ENCODE peak calls at places on chromosomes 3 and 15, in six cellular contexts. One of them, this sample, is unnamed.

GRCh38 chr3:44734646-44735168 is 5.3 kb downstream of the ZNF501 start:
- DNase-seq in cardiac muscle cell: no peak
- DNase-seq in neuronal stem cell: no peak
- DNase-seq in choroid plexus epithelial cell: no peak
- DNase-seq in NCI-H510A treated with DMSO at 0.1 percent for 48 hours: no peak
- DNase-seq in stimulated activated CD8-positive, alpha-beta memory T cell treated with anti-CD3 and anti-CD28 coated beads, Interleukin-7, amount 100 ng/mL, for 4 hours: no peak
- DNase-seq in this sample: no peak

GRCh38 chr15:41241251-41241964 is 10.3 kb downstream of the CHP1 start:
- DNase-seq in cardiac muscle cell: peak; percentile 24
- DNase-seq in choroid plexus epithelial cell: peak; percentile 13
- DNase-seq in stimulated activated CD8-positive, alpha-beta memory T cell treated with anti-CD3 and anti-CD28 coated beads, Interleukin-7, amount 100 ng/mL, for 4 hours: no peak
- DNase-seq in NCI-H510A treated with DMSO at 0.1 percent for 48 hours: peak; percentile 67
- DNase-seq in neuronal stem cell: no peak
- DNase-seq in this sample: no peak

GRCh38 chr3:57961828-57962447 is 46.3 kb upstream of the FLNB start:
- DNase-seq in stimulated activated CD8-positive, alpha-beta memory T cell treated with anti-CD3 and anti-CD28 coated beads, Interleukin-7, amount 100 ng/mL, for 4 hours: no peak
- DNase-seq in cardiac muscle cell: peak; percentile 74
- DNase-seq in neuronal stem cell: no peak
- DNase-seq in choroid plexus epithelial cell: peak; percentile 71
- DNase-seq in NCI-H510A treated with DMSO at 0.1 percent for 48 hours: no peak
- DNase-seq in this sample: no peak

GRCh38 chr3:46213201-46213600 is 5.1 kb upstream of the CCR1 start:
- DNase-seq in NCI-H510A treated with DMSO at 0.1 percent for 48 hours: no peak
- DNase-seq in stimulated activated CD8-positive, alpha-beta memory T cell treated with anti-CD3 and anti-CD28 coated beads, Interleukin-7, amount 100 ng/mL, for 4 hours: no peak
- DNase-seq in cardiac muscle cell: no peak
- DNase-seq in choroid plexus epithelial cell: no peak
- DNase-seq in neuronal stem cell: no peak
- DNase-seq in this sample: peak; percentile 11

GRCh38 chr3:27544372-27544865 is 60.2 kb upstream of the SLC4A7 start:
- DNase-seq in neuronal stem cell: no peak
- DNase-seq in choroid plexus epithelial cell: peak; percentile 69
- DNase-seq in cardiac muscle cell: peak; percentile 79
- DNase-seq in NCI-H510A treated with DMSO at 0.1 percent for 48 hours: no peak
- DNase-seq in stimulated activated CD8-positive, alpha-beta memory T cell treated with anti-CD3 and anti-CD28 coated beads, Interleukin-7, amount 100 ng/mL, for 4 hours: no peak
- DNase-seq in this sample: no peak

GRCh38 chr15:57510647-57511046 is 81.1 kb upstream of the MYZAP start:
- DNase-seq in cardiac muscle cell: peak; percentile 97
- DNase-seq in NCI-H510A treated with DMSO at 0.1 percent for 48 hours: peak; percentile 86
- DNase-seq in neuronal stem cell: no peak
- DNase-seq in stimulated activated CD8-positive, alpha-beta memory T cell treated with anti-CD3 and anti-CD28 coated beads, Interleukin-7, amount 100 ng/mL, for 4 hours: no peak
- DNase-seq in choroid plexus epithelial cell: peak; percentile 91
- DNase-seq in this sample: no peak

GRCh38 chr3:135784557-135784956 is 181.0 kb upstream of the PPP2R3A start:
- DNase-seq in stimulated activated CD8-positive, alpha-beta memory T cell treated with anti-CD3 and anti-CD28 coated beads, Interleukin-7, amount 100 ng/mL, for 4 hours: no peak
- DNase-seq in NCI-H510A treated with DMSO at 0.1 percent for 48 hours: no peak
- DNase-seq in neuronal stem cell: no peak
- DNase-seq in choroid plexus epithelial cell: no peak
- DNase-seq in cardiac muscle cell: no peak
- DNase-seq in this sample: peak; percentile 55

GRCh38 chr3:188465311-188465710 is 311.4 kb downstream of the LPP start:
- DNase-seq in stimulated activated CD8-positive, alpha-beta memory T cell treated with anti-CD3 and anti-CD28 coated beads, Interleukin-7, amount 100 ng/mL, for 4 hours: no peak
- DNase-seq in neuronal stem cell: peak; percentile 6
- DNase-seq in cardiac muscle cell: no peak
- DNase-seq in NCI-H510A treated with DMSO at 0.1 percent for 48 hours: no peak
- DNase-seq in choroid plexus epithelial cell: peak; percentile 58
- DNase-seq in this sample: no peak

GRCh38 chr3:126541628-126542339 is 16.9 kb downstream of the C3orf22 start:
- DNase-seq in stimulated activated CD8-positive, alpha-beta memory T cell treated with anti-CD3 and anti-CD28 coated beads, Interleukin-7, amount 100 ng/mL, for 4 hours: no peak
- DNase-seq in cardiac muscle cell: peak; percentile 16
- DNase-seq in NCI-H510A treated with DMSO at 0.1 percent for 48 hours: no peak
- DNase-seq in choroid plexus epithelial cell: no peak
- DNase-seq in neuronal stem cell: no peak
- DNase-seq in this sample: no peak

GRCh38 chr3:45909542-45909941 is 23.2 kb downstream of the CCR9 start:
- DNase-seq in cardiac muscle cell: no peak
- DNase-seq in choroid plexus epithelial cell: no peak
- DNase-seq in NCI-H510A treated with DMSO at 0.1 percent for 48 hours: no peak
- DNase-seq in neuronal stem cell: no peak
- DNase-seq in stimulated activated CD8-positive, alpha-beta memory T cell treated with anti-CD3 and anti-CD28 coated beads, Interleukin-7, amount 100 ng/mL, for 4 hours: no peak
- DNase-seq in this sample: no peak

GRCh38 chr3:188166471-188166870 is 12.5 kb downstream of the LPP start:
- DNase-seq in choroid plexus epithelial cell: no peak
- DNase-seq in neuronal stem cell: no peak
- DNase-seq in cardiac muscle cell: no peak
- DNase-seq in stimulated activated CD8-positive, alpha-beta memory T cell treated with anti-CD3 and anti-CD28 coated beads, Interleukin-7, amount 100 ng/mL, for 4 hours: no peak
- DNase-seq in NCI-H510A treated with DMSO at 0.1 percent for 48 hours: no peak
- DNase-seq in this sample: no peak

GRCh38 chr3:176562381-176562780 is 634.9 kb downstream of the TBL1XR1 start:
- DNase-seq in choroid plexus epithelial cell: no peak
- DNase-seq in neuronal stem cell: no peak
- DNase-seq in cardiac muscle cell: no peak
- DNase-seq in stimulated activated CD8-positive, alpha-beta memory T cell treated with anti-CD3 and anti-CD28 coated beads, Interleukin-7, amount 100 ng/mL, for 4 hours: no peak
- DNase-seq in NCI-H510A treated with DMSO at 0.1 percent for 48 hours: no peak
- DNase-seq in this sample: no peak

GRCh38 chr15:79989682-79990081 is 18.7 kb upstream of the BCL2A1 start:
- DNase-seq in cardiac muscle cell: peak; percentile 53
- DNase-seq in NCI-H510A treated with DMSO at 0.1 percent for 48 hours: no peak
- DNase-seq in stimulated activated CD8-positive, alpha-beta memory T cell treated with anti-CD3 and anti-CD28 coated beads, Interleukin-7, amount 100 ng/mL, for 4 hours: no peak
- DNase-seq in neuronal stem cell: no peak
- DNase-seq in choroid plexus epithelial cell: peak; percentile 74
- DNase-seq in this sample: no peak

GRCh38 chr15:64568765-64569164 is 108.4 kb downstream of the ZNF609 start:
- DNase-seq in cardiac muscle cell: no peak
- DNase-seq in neuronal stem cell: no peak
- DNase-seq in choroid plexus epithelial cell: no peak
- DNase-seq in stimulated activated CD8-positive, alpha-beta memory T cell treated with anti-CD3 and anti-CD28 coated beads, Interleukin-7, amount 100 ng/mL, for 4 hours: no peak
- DNase-seq in NCI-H510A treated with DMSO at 0.1 percent for 48 hours: no peak
- DNase-seq in this sample: no peak

GRCh38 chr3:98972155-98972554 is 70.7 kb upstream of the DCBLD2 start:
- DNase-seq in neuronal stem cell: no peak
- DNase-seq in NCI-H510A treated with DMSO at 0.1 percent for 48 hours: no peak
- DNase-seq in choroid plexus epithelial cell: peak; percentile 95
- DNase-seq in cardiac muscle cell: peak; percentile 91
- DNase-seq in stimulated activated CD8-positive, alpha-beta memory T cell treated with anti-CD3 and anti-CD28 coated beads, Interleukin-7, amount 100 ng/mL, for 4 hours: no peak
- DNase-seq in this sample: no peak

GRCh38 chr3:82824491-82824890 is 1063.0 kb upstream of the GBE1 start:
- DNase-seq in cardiac muscle cell: no peak
- DNase-seq in choroid plexus epithelial cell: peak; percentile 63
- DNase-seq in stimulated activated CD8-positive, alpha-beta memory T cell treated with anti-CD3 and anti-CD28 coated beads, Interleukin-7, amount 100 ng/mL, for 4 hours: no peak
- DNase-seq in neuronal stem cell: no peak
- DNase-seq in NCI-H510A treated with DMSO at 0.1 percent for 48 hours: no peak
- DNase-seq in this sample: no peak

GRCh38 chr3:35120026-35120425 is 519.3 kb upstream of the ARPP21 start:
- DNase-seq in stimulated activated CD8-positive, alpha-beta memory T cell treated with anti-CD3 and anti-CD28 coated beads, Interleukin-7, amount 100 ng/mL, for 4 hours: no peak
- DNase-seq in choroid plexus epithelial cell: peak; percentile 49
- DNase-seq in neuronal stem cell: no peak
- DNase-seq in cardiac muscle cell: peak; percentile 0
- DNase-seq in NCI-H510A treated with DMSO at 0.1 percent for 48 hours: no peak
- DNase-seq in this sample: no peak

GRCh38 chr15:78997981-78998499 is 53.2 kb upstream of the CTSH start:
- DNase-seq in neuronal stem cell: no peak
- DNase-seq in stimulated activated CD8-positive, alpha-beta memory T cell treated with anti-CD3 and anti-CD28 coated beads, Interleukin-7, amount 100 ng/mL, for 4 hours: no peak
- DNase-seq in cardiac muscle cell: no peak
- DNase-seq in NCI-H510A treated with DMSO at 0.1 percent for 48 hours: no peak
- DNase-seq in choroid plexus epithelial cell: no peak
- DNase-seq in this sample: no peak

GRCh38 chr3:141779667-141780066 is 16.5 kb downstream of the GRK7 start:
- DNase-seq in choroid plexus epithelial cell: no peak
- DNase-seq in stimulated activated CD8-positive, alpha-beta memory T cell treated with anti-CD3 and anti-CD28 coated beads, Interleukin-7, amount 100 ng/mL, for 4 hours: no peak
- DNase-seq in neuronal stem cell: no peak
- DNase-seq in NCI-H510A treated with DMSO at 0.1 percent for 48 hours: no peak
- DNase-seq in cardiac muscle cell: no peak
- DNase-seq in this sample: no peak

GRCh38 chr15:38885001-38885400 is 320.4 kb upstream of the RASGRP1 start:
- DNase-seq in choroid plexus epithelial cell: peak; percentile 57
- DNase-seq in stimulated activated CD8-positive, alpha-beta memory T cell treated with anti-CD3 and anti-CD28 coated beads, Interleukin-7, amount 100 ng/mL, for 4 hours: no peak
- DNase-seq in NCI-H510A treated with DMSO at 0.1 percent for 48 hours: no peak
- DNase-seq in neuronal stem cell: no peak
- DNase-seq in cardiac muscle cell: peak; percentile 91
- DNase-seq in this sample: no peak

GRCh38 chr3:178761461-178761860 is 225.2 kb downstream of the KCNMB2 start:
- DNase-seq in NCI-H510A treated with DMSO at 0.1 percent for 48 hours: no peak
- DNase-seq in cardiac muscle cell: no peak
- DNase-seq in stimulated activated CD8-positive, alpha-beta memory T cell treated with anti-CD3 and anti-CD28 coated beads, Interleukin-7, amount 100 ng/mL, for 4 hours: no peak
- DNase-seq in choroid plexus epithelial cell: no peak
- DNase-seq in neuronal stem cell: no peak
- DNase-seq in this sample: no peak